ENCODE peak calls at places on chromosomes 3 and 15, in four cellular contexts. W is HepG2, K is MM.1S, G is neural progenitor cell. P is an unnamed sample.

GRCh38 chr3:50610181-50610971 is 1.2 kb downstream of the CISH start:
- DNase-seq in W (no peak), G (no peak), K (no peak), P (no peak)

GRCh38 chr3:142595951-142596725 is at the start of gene PLS1:
- DNase-seq in K (peak; percentile 89), G (peak; percentile 94), W (peak; percentile 86), P (peak; percentile 91)

GRCh38 chr15:61186905-61187865 is 41.9 kb downstream of the RORA start:
- DNase-seq in W (no peak), G (no peak), K (no peak), P (no peak)

GRCh38 chr3:117355566-117355965 is 646.0 kb downstream of the TUSC7 start:
- DNase-seq in G (peak; percentile 71), W (peak; percentile 2), K (no peak), P (no peak)

GRCh38 chr3:105965384-105965783 is 96.6 kb upstream of the CBLB start:
- DNase-seq in K (no peak), W (no peak), G (no peak), P (no peak)

GRCh38 chr3:33541918-33542317 is 101.7 kb upstream of the UBP1 start:
- DNase-seq in G (no peak), W (no peak), K (no peak), P (peak; percentile 5)

GRCh38 chr3:119011528-119011927 is 23.1 kb downstream of the IGSF11 start:
- DNase-seq in G (no peak), K (no peak), W (no peak), P (no peak)

GRCh38 chr3:157618075-157618760 is 115.0 kb upstream of the VEPH1 start:
- DNase-seq in W (peak; percentile 41), G (peak; percentile 55), K (peak; percentile 88), P (peak; percentile 89)

GRCh38 chr15:36831125-36831914 is 251.9 kb downstream of the CDIN1 start:
- DNase-seq in G (no peak), W (no peak), K (no peak), P (peak; percentile 82)

GRCh38 chr3:151281671-151282334 is 3.5 kb upstream of the P2RY14 start:
- DNase-seq in W (no peak), K (no peak), G (no peak), P (peak; percentile 27)

GRCh38 chr3:67614195-67614594 is 40.2 kb downstream of the SUCLG2 start:
- DNase-seq in G (peak; percentile 44), W (no peak), K (no peak), P (no peak)

GRCh38 chr3:54243262-54243931 is 121.0 kb downstream of the CACNA2D3 start:
- DNase-seq in K (peak; percentile 82), G (no peak), W (peak; percentile 17), P (peak; percentile 34)

GRCh38 chr3:49724586-49724985 is 835 bp upstream of the GMPPB start:
- DNase-seq in G (peak; percentile 29), W (no peak), K (peak; percentile 60), P (no peak)

GRCh38 chr3:34005886-34006285 is 207.5 kb downstream of the PDCD6IP start:
- DNase-seq in K (no peak), G (no peak), W (no peak), P (peak; percentile 39)

GRCh38 chr3:156478931-156479330 is 76.0 kb downstream of the SSR3 start:
- DNase-seq in G (no peak), K (no peak), W (no peak), P (no peak)

GRCh38 chr15:51322622-51323296 is 15.6 kb downstream of the CYP19A1 start:
- DNase-seq in K (no peak), G (no peak), W (no peak), P (no peak)

GRCh38 chr3:126557415-126557745 is 1.4 kb downstream of the C3orf22 start:
- DNase-seq in G (no peak), K (no peak), W (no peak), P (no peak)

GRCh38 chr15:70492240-70493177 is 270.8 kb downstream of the UACA start:
- DNase-seq in G (no peak), K (peak; percentile 96), W (no peak), P (peak; percentile 88)

GRCh38 chr3:48689384-48689783 is 3.7 kb upstream of the NCKIPSD start:
- DNase-seq in K (no peak), W (no peak), G (no peak), P (no peak)

GRCh38 chr3:49775538-49775937 is 10.8 kb downstream of the IP6K1 start:
- DNase-seq in K (no peak), W (no peak), G (no peak), P (no peak)

GRCh38 chr15:75921732-75922703 is 18.3 kb downstream of the FBXO22 start:
- DNase-seq in W (peak; percentile 51), K (no peak), G (peak; percentile 67), P (peak; percentile 50)

GRCh38 chr3:46985588-46985987 is 6.1 kb downstream of the NBEAL2 start:
- DNase-seq in W (no peak), K (no peak), G (no peak), P (no peak)

GRCh38 chr3:46981932-46982471 is 2.5 kb downstream of the NBEAL2 start:
- DNase-seq in G (no peak), K (no peak), W (no peak), P (peak; percentile 76)

GRCh38 chr3:46979958-46980497 is 562 bp downstream of the NBEAL2 start:
- DNase-seq in K (no peak), G (no peak), W (no peak), P (no peak)

GRCh38 chr3:46984591-46985459 is 5.4 kb downstream of the NBEAL2 start:
- DNase-seq in W (no peak), K (no peak), G (no peak), P (no peak)

DNA sequence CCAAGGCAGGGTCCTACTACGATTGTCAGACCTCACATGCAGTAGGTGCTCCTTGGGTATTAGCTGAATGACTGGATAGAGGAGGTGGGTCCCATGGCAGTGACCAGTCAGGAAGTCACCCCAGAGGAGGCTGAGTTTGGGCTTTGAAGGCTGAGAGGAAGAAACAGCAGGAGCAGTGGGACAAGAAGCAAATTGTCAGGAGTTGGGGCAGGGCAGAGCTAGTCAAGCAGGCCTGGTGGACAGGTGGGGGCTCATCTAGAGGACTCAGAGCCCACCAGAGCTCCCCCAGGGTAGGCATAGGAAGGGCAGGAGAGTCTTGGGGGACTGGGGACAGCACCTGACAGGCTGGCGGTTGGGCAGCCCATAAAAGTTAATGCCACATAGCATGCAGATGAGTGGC is 3.1 kb downstream of the NBEAL2 start:
- DNase-seq in G (no peak), K (no peak), W (no peak), P (no peak)
- H3K4me3 ChIP-seq in G (no peak overlapping the region), K (no peak overlapping the region), W (no peak overlapping the region), P (no peak overlapping the region)

GRCh38 chr3:133709139-133709538 is 37.1 kb upstream of the TF start:
- DNase-seq in G (no peak), W (no peak), K (no peak), P (no peak)
- H3K27me3 ChIP-seq in G (peaks cover 24% of the 10 kb centered on the region), W (peaks cover 3% of the 10 kb centered on the region), K (no peaks in the 10 kb centered on the region), P (peaks cover 57% of the 10 kb centered on the region)

GRCh38 chr3:13251166-13251892 is 168.8 kb downstream of the NUP210 start:
- DNase-seq in G (no peak), W (peak; percentile 74), K (no peak), P (peak; percentile 34)

GRCh38 chr3:13253208-13253937 is 166.7 kb downstream of the NUP210 start:
- DNase-seq in W (no peak), K (no peak), G (no peak), P (no peak)

GRCh38 chr3:13249630-13250395 is 170.3 kb downstream of the NUP210 start:
- DNase-seq in G (no peak), W (no peak), K (no peak), P (no peak)

GRCh38 chr3:13254028-13254951 is 165.8 kb downstream of the NUP210 start:
- DNase-seq in G (peak; percentile 32), K (no peak), W (peak; percentile 88), P (no peak)

GRCh38 chr3:13252207-13252606 is 167.9 kb downstream of the NUP210 start:
- DNase-seq in G (no peak), K (no peak), W (no peak), P (no peak)
- TF ChIP-seq EZH2 in G (no peak), K (no peak), W (no peak), P (no peak)

GRCh38 chr15:83248151-83248851 is 36.2 kb downstream of the BNC1 start:
- DNase-seq in K (peak; percentile 67), W (peak; percentile 55), G (peak; percentile 82), P (peak; percentile 94)

GRCh38 chr15:83248944-83249343 is 35.5 kb downstream of the BNC1 start:
- DNase-seq in G (peak; percentile 63), K (no peak), W (no peak), P (no peak)

GRCh38 chr15:83243634-83244033 is 36.0 kb upstream of the HDGFL3 start:
- DNase-seq in W (no peak), K (no peak), G (no peak), P (no peak)
- H3K4me3 ChIP-seq in W (no peak overlapping the region), K (no peak overlapping the region), G (no peak overlapping the region), P (no peak overlapping the region)

DNA sequence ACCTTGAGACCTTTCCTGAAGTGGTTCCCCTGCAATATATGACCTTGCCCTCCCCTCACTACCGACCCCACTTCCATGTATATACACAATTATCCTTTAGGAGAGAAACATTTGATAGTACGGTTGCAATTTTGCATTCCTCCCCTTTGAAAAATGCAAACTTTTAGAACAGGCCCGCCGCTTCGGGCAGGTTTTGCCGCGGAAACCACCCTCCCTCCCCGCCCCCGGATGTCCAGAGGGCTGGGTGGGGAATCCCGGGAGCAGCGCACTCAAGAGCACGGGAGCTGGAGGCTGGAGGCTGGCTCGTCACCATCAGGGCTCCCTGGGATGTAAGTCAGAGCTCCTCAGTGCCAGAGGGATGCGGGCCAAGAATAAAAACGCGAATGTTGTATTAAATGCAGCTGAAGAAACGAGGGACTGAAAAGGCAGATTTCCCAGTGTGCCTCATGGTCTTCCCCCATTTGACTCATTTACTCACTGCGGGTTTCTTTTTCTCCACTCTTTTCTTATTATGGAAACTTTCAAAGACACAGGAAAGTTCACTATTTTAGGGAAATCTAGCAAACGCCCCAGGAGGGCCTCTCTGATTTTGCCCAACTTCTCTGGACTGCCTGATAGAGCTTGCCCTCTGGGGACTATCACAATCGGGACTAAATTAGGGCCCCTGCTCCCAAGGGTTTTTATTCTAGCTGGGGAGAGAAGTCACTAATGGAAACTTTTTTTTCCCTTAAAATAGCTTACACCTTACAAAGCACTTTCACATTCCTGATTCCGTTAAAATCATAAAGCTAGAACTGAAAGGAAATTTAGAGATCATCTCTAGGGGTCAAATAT is 2.9 kb upstream of the USP3 start:
- DNase-seq in K (no peak), G (peak; percentile 48), W (peak; percentile 38), P (peak; percentile 79)
- H3K27me3 ChIP-seq in K (no peaks in the 10 kb centered on the region), G (peaks cover 83% of the 10 kb centered on the region), W (no peaks in the 10 kb centered on the region), P (no peaks in the 10 kb centered on the region)